ENCODE peak calls at places on chromosome 12, in ten cellular contexts. I is epithelial cell of esophagus, H is right atrium auricular region, J is fibroblast of lung, R is AG04450, C is fibroblast of pulmonary artery, S is lower lobe of right lung, L is astrocyte of the spinal cord, T is uterus, Y is heart left ventricle. G is an unnamed sample.

GRCh38 chr12:42039599-42039998 is 105.1 kb downstream of the GXYLT1 start:
- DNase-seq in I (no peak), H (no peak), J (no peak), R (no peak), C (no peak), S (no peak), L (peak; percentile 0), T (no peak), Y (no peak), G (no peak)

GRCh38 chr12:50699940-50700339 is 64.0 kb upstream of the ATF1 start:
- DNase-seq in I (no peak), H (no peak), J (no peak), R (no peak), C (no peak), S (no peak), L (no peak), T (no peak), Y (no peak), G (no peak)

GRCh38 chr12:106722854-106723253 is 51.6 kb upstream of the RIC8B start:
- DNase-seq in I (no peak), H (no peak), J (no peak), R (no peak), C (no peak), S (no peak), L (no peak), T (no peak), Y (no peak), G (no peak)

GRCh38 chr12:115147916-115148315 is 463.9 kb upstream of the TBX3 start:
- DNase-seq in I (no peak), H (no peak), J (peak; percentile 11), R (no peak), C (no peak), S (no peak), L (no peak), T (no peak), Y (no peak), G (no peak)

GRCh38 chr12:17992002-17992656 is 97.9 kb downstream of the RERGL start:
- DNase-seq in I (peak; percentile 53), H (no peak), J (peak; percentile 36), R (no peak), C (peak; percentile 53), S (no peak), L (peak; percentile 54), T (no peak), Y (no peak), G (peak; percentile 43)

GRCh38 chr12:2449586-2449985 is 345.2 kb upstream of the FKBP4 start:
- DNase-seq in I (no peak), H (no peak), J (no peak), R (no peak), C (no peak), S (no peak), L (no peak), T (no peak), Y (no peak), G (no peak)

GRCh38 chr12:117714203-117714602 is 254.6 kb downstream of the KSR2 start:
- DNase-seq in I (no peak), H (no peak), J (no peak), R (no peak), C (no peak), S (no peak), L (no peak), T (no peak), Y (no peak), G (no peak)

GRCh38 chr12:62910549-62911169 is 24.3 kb downstream of the PPM1H start:
- DNase-seq in I (no peak), H (no peak), J (no peak), R (no peak), C (no peak), S (no peak), L (no peak), T (no peak), Y (no peak), G (no peak)

GRCh38 chr12:116148844-116149243 is 128.6 kb downstream of the MED13L start:
- DNase-seq in I (no peak), H (no peak), J (no peak), R (no peak), C (no peak), S (no peak), L (no peak), T (no peak), Y (no peak), G (no peak)

GRCh38 chr12:116102019-116102418 is 175.5 kb downstream of the MED13L start:
- DNase-seq in I (no peak), H (no peak), J (no peak), R (no peak), C (no peak), S (no peak), L (no peak), T (no peak), Y (no peak), G (no peak)

GRCh38 chr12:129001-129400 is 62.4 kb downstream of the IQSEC3 start:
- DNase-seq in I (no peak), H (no peak), J (no peak), R (no peak), C (no peak), S (no peak), L (no peak), T (no peak), Y (no peak), G (no peak)

GRCh38 chr12:9646794-9647622 is 22.5 kb upstream of the CLEC2D start:
- DNase-seq in I (peak; percentile 47), H (no peak), J (peak; percentile 64), R (no peak), C (peak; percentile 32), S (no peak), L (peak; percentile 22), T (no peak), Y (no peak), G (no peak)

GRCh38 chr12:108570743-108571603 is 8.6 kb downstream of the ISCU start:
- DNase-seq in I (peak; percentile 38), H (peak; percentile 38), J (no peak), R (no peak), C (peak; percentile 73), S (no peak), L (peak; percentile 67), T (no peak), Y (no peak), G (peak; percentile 63)
- TF ChIP-seq CTCF in I (peak; percentile 22), H (peak; percentile 54), J (peak; percentile 58), R (peak; percentile 59), C (peak; percentile 45), S (peak; percentile 15), L (peak; percentile 47), T (peak; percentile 35), Y (no peak), G (peak; percentile 27)

GRCh38 chr12:105332925-105333324 is 2.4 kb downstream of the C12orf75 start:
- DNase-seq in I (no peak), H (no peak), J (no peak), R (no peak), C (no peak), S (no peak), L (no peak), T (no peak), Y (no peak), G (no peak)

GRCh38 chr12:105334001-105334400 is 3.5 kb downstream of the C12orf75 start:
- DNase-seq in I (no peak), H (no peak), J (peak; percentile 92), R (no peak), C (peak; percentile 61), S (no peak), L (peak; percentile 80), T (no peak), Y (no peak), G (peak; percentile 61)

GRCh38 chr12:105335856-105336255 is 5.4 kb downstream of the C12orf75 start:
- DNase-seq in I (no peak), H (no peak), J (no peak), R (no peak), C (no peak), S (no peak), L (no peak), T (no peak), Y (no peak), G (no peak)

GRCh38 chr12:105336411-105336810 is 5.9 kb downstream of the C12orf75 start:
- DNase-seq in I (no peak), H (no peak), J (no peak), R (no peak), C (no peak), S (no peak), L (no peak), T (no peak), Y (no peak), G (no peak)

DNA sequence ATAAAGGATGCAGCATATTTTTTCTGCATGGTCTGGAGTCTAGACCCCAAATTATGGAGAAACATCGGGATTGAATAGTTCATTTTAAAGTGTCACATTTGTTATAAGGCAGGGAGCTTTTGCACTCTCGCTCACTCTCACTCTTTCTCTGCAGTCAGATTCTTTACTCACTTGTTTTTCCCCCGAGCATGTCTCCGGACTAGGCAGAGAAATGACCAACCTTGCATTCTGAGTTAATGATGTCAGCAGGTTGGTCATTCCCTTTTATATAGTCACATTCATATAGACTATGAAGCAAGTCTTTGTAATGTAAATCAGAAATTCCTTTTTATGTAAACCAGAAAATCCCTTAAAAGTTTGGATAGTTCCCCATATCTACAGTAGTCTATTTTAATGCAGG is 4.1 kb downstream of the C12orf75 start:
- DNase-seq in I (peak; percentile 83), H (no peak), J (peak; percentile 83), R (peak; percentile 57), C (no peak), S (no peak), L (peak; percentile 67), T (no peak), Y (no peak), G (peak; percentile 65)
- H3K4me3 ChIP-seq in I (no peak overlapping the region), H (no peak overlapping the region), J (peak overlapping the region; percentile 5), R (peak overlapping the region; percentile 41), C (no peak overlapping the region), S (no peak overlapping the region), L (no peak overlapping the region), T (no peak overlapping the region), Y (no peak overlapping the region), G (peak overlapping the region; percentile 86)

DNA sequence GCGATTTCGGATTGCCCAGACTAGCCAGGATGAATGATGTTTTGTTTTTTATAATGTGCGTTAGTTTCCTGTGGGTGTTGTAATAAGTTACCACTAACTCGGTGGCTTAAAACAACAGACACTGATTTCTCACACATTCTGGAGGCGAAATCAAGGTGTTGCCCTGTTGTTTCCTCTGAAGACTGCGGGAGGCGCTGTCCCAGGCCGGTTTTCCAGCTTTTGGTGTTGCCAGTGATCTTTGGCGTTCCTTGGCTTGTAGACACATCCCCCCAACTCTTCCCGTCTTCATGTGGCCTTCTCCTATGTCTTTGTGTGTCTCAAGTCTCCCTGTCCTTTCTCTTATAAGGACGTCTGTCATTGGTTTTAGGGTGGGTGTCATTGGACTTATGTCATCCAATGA is 267.7 kb downstream of the AACS start:
- DNase-seq in I (no peak), H (no peak), J (no peak), R (no peak), C (no peak), S (no peak), L (no peak), T (no peak), Y (no peak), G (no peak)
- TF ChIP-seq CTCF in I (no peak), H (no peak), J (no peak), R (no peak), C (no peak), S (no peak), L (peak; percentile 16), T (no peak), Y (no peak), G (no peak)

DNA sequence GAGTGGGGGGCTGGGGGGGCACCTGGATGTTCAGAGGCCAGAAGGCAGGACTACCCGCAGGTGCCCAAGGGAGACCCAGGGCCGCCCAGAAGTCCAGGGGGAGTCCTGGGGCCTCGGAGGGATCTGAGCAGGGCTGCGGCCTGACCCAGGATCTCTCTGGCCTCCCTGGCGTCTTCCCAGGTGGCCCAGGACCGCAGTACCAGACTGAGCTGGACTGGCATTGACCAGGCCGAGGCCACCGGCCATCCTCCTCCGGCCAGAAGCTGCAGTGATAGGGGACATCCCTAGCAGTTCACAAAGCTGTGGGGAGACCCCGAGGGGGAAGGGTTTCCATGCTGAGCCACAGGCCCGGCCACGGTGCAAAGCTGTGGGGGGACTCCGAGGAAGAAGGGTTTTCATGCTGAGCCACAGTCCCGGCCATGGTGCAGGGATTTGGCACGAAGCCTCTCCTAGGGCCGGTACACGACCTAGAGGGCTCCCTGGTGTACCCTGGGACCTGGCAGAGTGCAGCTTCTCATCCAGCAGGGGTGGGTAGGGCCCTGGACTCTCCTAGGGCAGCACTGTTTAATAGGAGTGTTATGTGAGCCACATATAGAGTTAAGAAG is 24.4 kb downstream of the FBRSL1 start:
- DNase-seq in I (no peak), H (no peak), J (no peak), R (no peak), C (no peak), S (no peak), L (no peak), T (no peak), Y (no peak), G (no peak)
- H3K4me3 ChIP-seq in I (no peak overlapping the region), H (no peak overlapping the region), J (no peak overlapping the region), R (no peak overlapping the region), C (no peak overlapping the region), S (no peak overlapping the region), L (no peak overlapping the region), T (no peak overlapping the region), Y (no peak overlapping the region), G (no peak overlapping the region)

G was measured in foreskin fibroblast.